ENCODE peak calls at places on chromosomes 13 and 19, in four cellular contexts. One of them, this sample, is unnamed.

GRCh38 chr19:29858621-29859020 is 46.8 kb downstream of the CCNE1 start:
- DNase-seq in cardiac fibroblast: no peak
- DNase-seq in immature natural killer cell: no peak
- DNase-seq in GM18507: no peak
- DNase-seq in this sample: no peak

GRCh38 chr19:46739290-46739771 is 6.5 kb upstream of the FKRP start:
- DNase-seq in cardiac fibroblast: no peak
- DNase-seq in immature natural killer cell: no peak
- DNase-seq in GM18507: no peak
- DNase-seq in this sample: peak

GRCh38 chr13:32124743-32125142 is 93.2 kb downstream of the FRY start:
- DNase-seq in cardiac fibroblast: no peak
- DNase-seq in immature natural killer cell: no peak
- DNase-seq in GM18507: no peak
- DNase-seq in this sample: no peak

GRCh38 chr19:45275370-45275971 is 24.4 kb downstream of the MARK4 start:
- DNase-seq in cardiac fibroblast: no peak
- DNase-seq in immature natural killer cell: no peak
- DNase-seq in GM18507: no peak
- DNase-seq in this sample: no peak

GRCh38 chr19:16452321-16452720 is 19.4 kb downstream of the EPS15L1 start:
- DNase-seq in cardiac fibroblast: no peak
- DNase-seq in immature natural killer cell: no peak
- DNase-seq in GM18507: no peak
- DNase-seq in this sample: no peak

GRCh38 chr19:50890422-50891252 is 17.4 kb downstream of the KLK2 start:
- DNase-seq in cardiac fibroblast: peak
- DNase-seq in immature natural killer cell: no peak
- DNase-seq in GM18507: no peak
- DNase-seq in this sample: peak

GRCh38 chr13:48866204-48866603 is 109.5 kb upstream of the FNDC3A start:
- DNase-seq in cardiac fibroblast: no peak
- DNase-seq in immature natural killer cell: no peak
- DNase-seq in GM18507: no peak
- DNase-seq in this sample: no peak

GRCh38 chr13:33145667-33146066 is 129.4 kb downstream of the KL start:
- DNase-seq in cardiac fibroblast: no peak
- DNase-seq in immature natural killer cell: no peak
- DNase-seq in GM18507: no peak
- DNase-seq in this sample: no peak

GRCh38 chr19:55406091-55406868 is 1.3 kb downstream of the UBE2S start:
- DNase-seq in cardiac fibroblast: no peak
- DNase-seq in immature natural killer cell: no peak
- DNase-seq in GM18507: no peak
- DNase-seq in this sample: peak

GRCh38 chr13:102856603-102857002 is 10.8 kb downstream of the ERCC5 start:
- DNase-seq in cardiac fibroblast: peak
- DNase-seq in immature natural killer cell: no peak
- DNase-seq in GM18507: no peak
- DNase-seq in this sample: no peak

GRCh38 chr19:55149078-55150003 is at the start of gene TNNT1:
- DNase-seq in cardiac fibroblast: no peak
- DNase-seq in immature natural killer cell: no peak
- DNase-seq in GM18507: no peak
- DNase-seq in this sample: peak

GRCh38 chr19:39199025-39199424 is 2.3 kb downstream of the NCCRP1 start:
- DNase-seq in cardiac fibroblast: peak
- DNase-seq in immature natural killer cell: no peak
- DNase-seq in GM18507: no peak
- DNase-seq in this sample: peak

GRCh38 chr19:29741776-29742175 is 26.7 kb upstream of the C19orf12 start:
- DNase-seq in cardiac fibroblast: no peak
- DNase-seq in immature natural killer cell: no peak
- DNase-seq in GM18507: no peak
- DNase-seq in this sample: no peak

GRCh38 chr13:29975287-29975686 is 124.9 kb upstream of the UBL3 start:
- DNase-seq in cardiac fibroblast: no peak
- DNase-seq in immature natural killer cell: no peak
- DNase-seq in GM18507: no peak
- DNase-seq in this sample: no peak